ENCODE peak calls at places on chromosomes 13 and 19, in ten cellular contexts. N is cardiac muscle cell, O is suprapubic skin, K is AG04450, R is fibroblast of lung, D is neural progenitor cell, V is testis, W is IMR-90, X is fibroblast of the aortic adventitia, C is astrocyte. F is an unnamed sample.

GRCh38 chr13:42492372-42492920 is 81.5 kb upstream of the TNFSF11 start:
- DNase-seq in N (no peak), O (no peak), K (no peak), R (no peak), D (no peak), V (no peak), W (no peak), X (no peak), C (no peak), F (no peak)

GRCh38 chr13:64471916-64472315 is 2758.2 kb downstream of the PCDH9 start:
- DNase-seq in N (peak), O (no peak), K (peak), R (peak), D (no peak), V (no peak), W (peak), X (peak), C (peak), F (peak)

GRCh38 chr13:107764012-107764411 is 451.3 kb downstream of the LIG4 start:
- DNase-seq in N (no peak), O (no peak), K (no peak), R (no peak), D (no peak), V (no peak), W (no peak), X (no peak), C (no peak), F (no peak)

GRCh38 chr13:89902223-89902622 is 1445.3 kb upstream of the MIR17HG start:
- DNase-seq in N (no peak), O (no peak), K (no peak), R (no peak), D (no peak), V (no peak), W (no peak), X (no peak), C (no peak), F (no peak)

GRCh38 chr19:41872384-41872774 is 4.7 kb upstream of the CD79A start:
- DNase-seq in N (no peak), O (no peak), K (no peak), R (no peak), D (no peak), V (no peak), W (no peak), X (no peak), C (no peak), F (no peak)

GRCh38 chr13:110125613-110126272 is 181.2 kb downstream of the COL4A1 start:
- DNase-seq in N (no peak), O (no peak), K (no peak), R (no peak), D (no peak), V (no peak), W (no peak), X (no peak), C (no peak), F (no peak)

GRCh38 chr19:3098515-3099346 is 4.6 kb downstream of the GNA11 start:
- DNase-seq in N (no peak), O (peak), K (no peak), R (no peak), D (no peak), V (peak), W (peak), X (peak), C (no peak), F (no peak)

GRCh38 chr13:42392706-42393572 is 121.0 kb downstream of the AKAP11 start:
- DNase-seq in N (no peak), O (no peak), K (no peak), R (peak), D (no peak), V (no peak), W (no peak), X (peak), C (peak), F (no peak)

GRCh38 chr19:17001603-17002183 is 24.9 kb downstream of the CPAMD8 start:
- DNase-seq in N (no peak), O (no peak), K (no peak), R (no peak), D (no peak), V (no peak), W (no peak), X (no peak), C (no peak), F (no peak)

GRCh38 chr13:50893211-50893852 is 16.3 kb upstream of the RNASEH2B start:
- DNase-seq in N (no peak), O (no peak), K (no peak), R (peak), D (no peak), V (no peak), W (peak), X (peak), C (peak), F (no peak)

GRCh38 chr19:2415281-2415972 is 12.0 kb downstream of the TIMM13 start:
- DNase-seq in N (no peak), O (no peak), K (no peak), R (no peak), D (no peak), V (no peak), W (no peak), X (no peak), C (no peak), F (no peak)

GRCh38 chr13:85243831-85244230 is 555.4 kb downstream of the SLITRK6 start:
- DNase-seq in N (no peak), O (no peak), K (no peak), R (peak), D (no peak), V (no peak), W (no peak), X (peak), C (peak), F (no peak)

GRCh38 chr13:80338781-80339577 is 1.9 kb downstream of the SPRY2 start:
- DNase-seq in N (peak), O (peak), K (peak), R (peak), D (peak), V (peak), W (peak), X (peak), C (peak), F (peak)

GRCh38 chr19:50341091-50341564 is 12.0 kb upstream of the KCNC3 start:
- DNase-seq in N (no peak), O (no peak), K (no peak), R (no peak), D (no peak), V (no peak), W (no peak), X (no peak), C (no peak), F (no peak)
- H3K4me3 ChIP-seq in N (no peak), O (no peak), K (no peak), R (no peak), D (no peak), V (no peak), W (no peak), X (no peak), C (no peak), F (no peak)

GRCh38 chr13:39676315-39676876 is 20.9 kb downstream of the COG6 start:
- DNase-seq in N (peak), O (no peak), K (no peak), R (peak), D (peak), V (peak), W (peak), X (peak), C (no peak), F (no peak)
- TF ChIP-seq CTCF in N (peak), O (peak), K (peak), R (peak), D (peak), V (peak), W (peak), X (peak), C (peak), F (peak)

GRCh38 chr19:27764186-27764804 is 1448.7 kb downstream of the UQCRFS1 start:
- DNase-seq in N (no peak), O (no peak), K (no peak), R (no peak), D (no peak), V (no peak), W (no peak), X (no peak), C (no peak), F (no peak)

GRCh38 chr19:27765397-27765796 is 1447.6 kb downstream of the UQCRFS1 start:
- DNase-seq in N (no peak), O (no peak), K (no peak), R (no peak), D (no peak), V (no peak), W (no peak), X (no peak), C (no peak), F (no peak)

GRCh38 chr19:27770095-27770494 is 1442.9 kb downstream of the UQCRFS1 start:
- DNase-seq in N (no peak), O (no peak), K (no peak), R (no peak), D (no peak), V (no peak), W (no peak), X (no peak), C (no peak), F (no peak)

GRCh38 chr19:27765912-27766725 is 1446.8 kb downstream of the UQCRFS1 start:
- DNase-seq in N (no peak), O (no peak), K (no peak), R (no peak), D (no peak), V (no peak), W (no peak), X (no peak), C (no peak), F (no peak)

GRCh38 chr19:27767234-27767633 is 1445.7 kb downstream of the UQCRFS1 start:
- DNase-seq in N (no peak), O (no peak), K (no peak), R (no peak), D (no peak), V (no peak), W (no peak), X (no peak), C (no peak), F (no peak)
- H3K4me3 ChIP-seq in N (no peak), O (no peak), K (no peak), R (no peak), D (no peak), V (no peak), W (no peak), X (no peak), C (no peak), F (no peak)

GRCh38 chr13:65642301-65642700 is 1587.8 kb downstream of the PCDH9 start:
- DNase-seq in N (no peak), O (no peak), K (no peak), R (no peak), D (no peak), V (no peak), W (no peak), X (no peak), C (no peak), F (no peak)
- TF ChIP-seq CTCF in N (no peak), O (no peak), K (no peak), R (no peak), D (no peak), V (no peak), W (no peak), X (no peak), C (no peak), F (no peak)

DNA sequence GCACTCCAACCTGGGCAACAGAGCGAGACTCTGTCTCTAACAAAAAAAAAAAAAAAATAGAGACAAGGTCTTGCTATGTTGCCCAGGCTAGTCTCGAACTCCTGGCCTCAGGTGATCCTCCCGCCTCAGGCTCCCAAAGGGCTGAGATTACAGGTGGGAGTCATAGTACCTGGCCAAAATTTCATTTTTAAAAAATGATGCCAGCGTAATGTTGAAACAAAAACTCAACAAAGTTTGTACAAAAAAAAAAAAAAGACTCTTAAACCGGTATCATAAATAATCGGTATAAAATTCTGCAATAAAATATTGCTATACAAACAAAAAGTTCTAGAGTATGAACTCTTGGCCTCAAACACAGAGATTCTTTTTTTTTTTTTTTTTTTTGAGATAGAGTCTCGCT is 3.5 kb downstream of the GMFG start:
- DNase-seq in N (no peak), O (no peak), K (no peak), R (no peak), D (no peak), V (no peak), W (no peak), X (no peak), C (no peak), F (no peak)
- H3K4me3 ChIP-seq in N (no peak), O (no peak), K (no peak), R (no peak), D (no peak), V (no peak), W (no peak), X (no peak), C (no peak), F (no peak)

DNA sequence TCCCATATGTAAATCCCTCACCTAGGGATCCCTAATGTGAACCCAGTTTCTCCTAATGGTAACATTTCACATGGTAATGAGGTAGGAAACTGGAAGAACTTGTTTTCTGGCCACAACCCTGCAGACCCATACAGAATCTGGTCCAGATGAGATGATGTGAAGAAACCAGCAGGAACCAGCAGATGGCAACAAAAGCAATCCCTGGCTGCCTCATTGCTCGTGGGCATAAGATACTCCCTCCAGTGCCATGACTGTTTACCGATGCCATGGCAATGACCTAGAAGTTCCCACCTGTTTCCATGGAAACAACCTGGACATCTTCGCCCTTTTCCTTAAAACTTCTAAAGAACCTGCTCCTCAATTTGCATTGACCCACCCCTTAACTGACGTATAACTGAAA is 1.4 kb upstream of the CD209 start:
- DNase-seq in N (no peak), O (no peak), K (no peak), R (no peak), D (no peak), V (peak), W (peak), X (peak), C (no peak), F (no peak)
- TF ChIP-seq CTCF in N (no peak), O (no peak), K (peak), R (no peak), D (no peak), V (no peak), W (no peak), X (no peak), C (no peak), F (no peak)

GRCh38 chr13:40652588-40652940 is 13.9 kb downstream of the FOXO1 start:
- DNase-seq in N (no peak), O (no peak), K (no peak), R (no peak), D (no peak), V (no peak), W (no peak), X (no peak), C (no peak), F (no peak)
- H3K4me3 ChIP-seq in N (no peak), O (no peak), K (no peak), R (no peak), D (no peak), V (no peak), W (no peak), X (no peak), C (no peak), F (no peak)

DNA sequence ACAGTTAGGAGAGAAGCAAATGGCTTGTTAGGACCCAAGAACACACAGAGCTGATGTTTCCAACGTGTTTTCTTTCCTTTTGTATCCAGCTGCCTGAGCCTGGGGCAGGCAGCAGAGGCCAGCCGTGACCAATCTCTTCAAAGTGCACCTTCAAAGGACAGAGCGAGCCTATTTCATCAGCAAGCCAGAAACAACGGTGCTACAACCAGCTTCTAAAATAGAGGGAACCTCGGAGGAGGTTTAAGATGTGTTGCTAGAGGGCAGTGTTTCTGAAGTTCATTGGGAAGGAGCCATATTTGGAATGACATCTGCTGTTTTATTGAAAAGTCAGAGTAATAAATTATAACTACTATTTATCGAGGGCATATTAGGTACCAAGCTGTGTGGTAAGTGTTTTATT is 56.2 kb upstream of the RFC3 start:
- DNase-seq in N (peak), O (no peak), K (no peak), R (peak), D (peak), V (peak), W (no peak), X (no peak), C (peak), F (no peak)
- TF ChIP-seq CTCF in N (no peak), O (no peak), K (no peak), R (peak), D (peak), V (no peak), W (no peak), X (no peak), C (no peak), F (no peak)

F was measured in AG04449.